ENCODE peak calls at places on chromosomes 11 and 22, in nine cellular contexts. One of them, this sample, is unnamed.

GRCh38 chr11:31915867-31916266 is 104.7 kb upstream of the PAX6 start:
- DNase-seq in anterior cingulate cortex: no peak
- DNase-seq in activated T-helper 9 cell treated with anti-CD3 and anti-CD28 coated beads, Interleukin-2, amount 50 U/mL, for 16 hours: no peak
- DNase-seq in germinal center: no peak
- DNase-seq in activated CD4-positive, alpha-beta T cell treated with anti-CD3 and anti-CD28 coated beads for 4 hours: no peak
- DNase-seq in dermis blood vessel endothelial cell: no peak
- DNase-seq in CD4-positive, CD25-positive, alpha-beta regulatory T cell: no peak
- DNase-seq in NCI-H510A treated with DMSO at 0.1 percent for 48 hours: no peak
- DNase-seq in stimulated activated CD8-positive, alpha-beta memory T cell treated with anti-CD3 and anti-CD28 coated beads, Interleukin-7, amount 100 ng/mL, for 1 hour: no peak
- DNase-seq in this sample: no peak

GRCh38 chr22:40224702-40225101 is 47.0 kb downstream of the TNRC6B start:
- DNase-seq in anterior cingulate cortex: no peak
- DNase-seq in activated T-helper 9 cell treated with anti-CD3 and anti-CD28 coated beads, Interleukin-2, amount 50 U/mL, for 16 hours: peak
- DNase-seq in germinal center: no peak
- DNase-seq in activated CD4-positive, alpha-beta T cell treated with anti-CD3 and anti-CD28 coated beads for 4 hours: peak
- DNase-seq in dermis blood vessel endothelial cell: no peak
- DNase-seq in CD4-positive, CD25-positive, alpha-beta regulatory T cell: no peak
- DNase-seq in NCI-H510A treated with DMSO at 0.1 percent for 48 hours: no peak
- DNase-seq in stimulated activated CD8-positive, alpha-beta memory T cell treated with anti-CD3 and anti-CD28 coated beads, Interleukin-7, amount 100 ng/mL, for 1 hour: no peak
- DNase-seq in this sample: no peak

GRCh38 chr22:25518000-25518663 is 46.3 kb upstream of the GRK3 start:
- DNase-seq in anterior cingulate cortex: no peak
- DNase-seq in activated T-helper 9 cell treated with anti-CD3 and anti-CD28 coated beads, Interleukin-2, amount 50 U/mL, for 16 hours: no peak
- DNase-seq in germinal center: no peak
- DNase-seq in activated CD4-positive, alpha-beta T cell treated with anti-CD3 and anti-CD28 coated beads for 4 hours: no peak
- DNase-seq in dermis blood vessel endothelial cell: no peak
- DNase-seq in CD4-positive, CD25-positive, alpha-beta regulatory T cell: no peak
- DNase-seq in NCI-H510A treated with DMSO at 0.1 percent for 48 hours: no peak
- DNase-seq in stimulated activated CD8-positive, alpha-beta memory T cell treated with anti-CD3 and anti-CD28 coated beads, Interleukin-7, amount 100 ng/mL, for 1 hour: no peak
- DNase-seq in this sample: no peak

GRCh38 chr11:76131585-76131984 is 74.7 kb downstream of the WNT11 start:
- DNase-seq in anterior cingulate cortex: no peak
- DNase-seq in activated T-helper 9 cell treated with anti-CD3 and anti-CD28 coated beads, Interleukin-2, amount 50 U/mL, for 16 hours: no peak
- DNase-seq in germinal center: no peak
- DNase-seq in activated CD4-positive, alpha-beta T cell treated with anti-CD3 and anti-CD28 coated beads for 4 hours: no peak
- DNase-seq in dermis blood vessel endothelial cell: no peak
- DNase-seq in CD4-positive, CD25-positive, alpha-beta regulatory T cell: no peak
- DNase-seq in NCI-H510A treated with DMSO at 0.1 percent for 48 hours: no peak
- DNase-seq in stimulated activated CD8-positive, alpha-beta memory T cell treated with anti-CD3 and anti-CD28 coated beads, Interleukin-7, amount 100 ng/mL, for 1 hour: no peak
- DNase-seq in this sample: no peak

GRCh38 chr11:3129181-3129590 is 35.9 kb downstream of the OSBPL5 start:
- DNase-seq in anterior cingulate cortex: no peak
- DNase-seq in activated T-helper 9 cell treated with anti-CD3 and anti-CD28 coated beads, Interleukin-2, amount 50 U/mL, for 16 hours: no peak
- DNase-seq in germinal center: no peak
- DNase-seq in activated CD4-positive, alpha-beta T cell treated with anti-CD3 and anti-CD28 coated beads for 4 hours: no peak
- DNase-seq in dermis blood vessel endothelial cell: no peak
- DNase-seq in CD4-positive, CD25-positive, alpha-beta regulatory T cell: no peak
- DNase-seq in NCI-H510A treated with DMSO at 0.1 percent for 48 hours: no peak
- DNase-seq in stimulated activated CD8-positive, alpha-beta memory T cell treated with anti-CD3 and anti-CD28 coated beads, Interleukin-7, amount 100 ng/mL, for 1 hour: no peak
- DNase-seq in this sample: no peak

GRCh38 chr11:114678125-114679036 is at the start of gene NXPE2:
- DNase-seq in anterior cingulate cortex: no peak
- DNase-seq in activated T-helper 9 cell treated with anti-CD3 and anti-CD28 coated beads, Interleukin-2, amount 50 U/mL, for 16 hours: no peak
- DNase-seq in germinal center: no peak
- DNase-seq in activated CD4-positive, alpha-beta T cell treated with anti-CD3 and anti-CD28 coated beads for 4 hours: no peak
- DNase-seq in dermis blood vessel endothelial cell: no peak
- DNase-seq in CD4-positive, CD25-positive, alpha-beta regulatory T cell: no peak
- DNase-seq in NCI-H510A treated with DMSO at 0.1 percent for 48 hours: no peak
- DNase-seq in stimulated activated CD8-positive, alpha-beta memory T cell treated with anti-CD3 and anti-CD28 coated beads, Interleukin-7, amount 100 ng/mL, for 1 hour: no peak
- DNase-seq in this sample: no peak

GRCh38 chr22:49749885-49750510 is 77.7 kb downstream of the BRD1 start:
- DNase-seq in anterior cingulate cortex: no peak
- DNase-seq in activated T-helper 9 cell treated with anti-CD3 and anti-CD28 coated beads, Interleukin-2, amount 50 U/mL, for 16 hours: no peak
- DNase-seq in germinal center: no peak
- DNase-seq in activated CD4-positive, alpha-beta T cell treated with anti-CD3 and anti-CD28 coated beads for 4 hours: no peak
- DNase-seq in dermis blood vessel endothelial cell: no peak
- DNase-seq in CD4-positive, CD25-positive, alpha-beta regulatory T cell: no peak
- DNase-seq in NCI-H510A treated with DMSO at 0.1 percent for 48 hours: no peak
- DNase-seq in stimulated activated CD8-positive, alpha-beta memory T cell treated with anti-CD3 and anti-CD28 coated beads, Interleukin-7, amount 100 ng/mL, for 1 hour: no peak
- DNase-seq in this sample: no peak

GRCh38 chr22:44182591-44183588 is 2.2 kb downstream of the PARVG start:
- DNase-seq in anterior cingulate cortex: no peak
- DNase-seq in activated T-helper 9 cell treated with anti-CD3 and anti-CD28 coated beads, Interleukin-2, amount 50 U/mL, for 16 hours: peak
- DNase-seq in germinal center: peak
- DNase-seq in activated CD4-positive, alpha-beta T cell treated with anti-CD3 and anti-CD28 coated beads for 4 hours: peak
- DNase-seq in dermis blood vessel endothelial cell: no peak
- DNase-seq in CD4-positive, CD25-positive, alpha-beta regulatory T cell: no peak
- DNase-seq in NCI-H510A treated with DMSO at 0.1 percent for 48 hours: no peak
- DNase-seq in stimulated activated CD8-positive, alpha-beta memory T cell treated with anti-CD3 and anti-CD28 coated beads, Interleukin-7, amount 100 ng/mL, for 1 hour: no peak
- DNase-seq in this sample: no peak

GRCh38 chr11:33698921-33699320 is 1.7 kb downstream of the C11orf91 start:
- DNase-seq in anterior cingulate cortex: no peak
- DNase-seq in activated T-helper 9 cell treated with anti-CD3 and anti-CD28 coated beads, Interleukin-2, amount 50 U/mL, for 16 hours: no peak
- DNase-seq in germinal center: no peak
- DNase-seq in activated CD4-positive, alpha-beta T cell treated with anti-CD3 and anti-CD28 coated beads for 4 hours: no peak
- DNase-seq in dermis blood vessel endothelial cell: no peak
- DNase-seq in CD4-positive, CD25-positive, alpha-beta regulatory T cell: no peak
- DNase-seq in NCI-H510A treated with DMSO at 0.1 percent for 48 hours: no peak
- DNase-seq in stimulated activated CD8-positive, alpha-beta memory T cell treated with anti-CD3 and anti-CD28 coated beads, Interleukin-7, amount 100 ng/mL, for 1 hour: no peak
- DNase-seq in this sample: no peak

GRCh38 chr11:121561240-121561639 is 108.5 kb upstream of the SORL1-AS1 start:
- DNase-seq in anterior cingulate cortex: no peak
- DNase-seq in activated T-helper 9 cell treated with anti-CD3 and anti-CD28 coated beads, Interleukin-2, amount 50 U/mL, for 16 hours: no peak
- DNase-seq in germinal center: no peak
- DNase-seq in activated CD4-positive, alpha-beta T cell treated with anti-CD3 and anti-CD28 coated beads for 4 hours: no peak
- DNase-seq in dermis blood vessel endothelial cell: no peak
- DNase-seq in CD4-positive, CD25-positive, alpha-beta regulatory T cell: no peak
- DNase-seq in NCI-H510A treated with DMSO at 0.1 percent for 48 hours: no peak
- DNase-seq in stimulated activated CD8-positive, alpha-beta memory T cell treated with anti-CD3 and anti-CD28 coated beads, Interleukin-7, amount 100 ng/mL, for 1 hour: no peak
- DNase-seq in this sample: no peak

GRCh38 chr11:88596786-88597185 is 259.2 kb upstream of the CTSC start:
- DNase-seq in anterior cingulate cortex: no peak
- DNase-seq in activated T-helper 9 cell treated with anti-CD3 and anti-CD28 coated beads, Interleukin-2, amount 50 U/mL, for 16 hours: no peak
- DNase-seq in germinal center: no peak
- DNase-seq in activated CD4-positive, alpha-beta T cell treated with anti-CD3 and anti-CD28 coated beads for 4 hours: no peak
- DNase-seq in dermis blood vessel endothelial cell: no peak
- DNase-seq in CD4-positive, CD25-positive, alpha-beta regulatory T cell: no peak
- DNase-seq in NCI-H510A treated with DMSO at 0.1 percent for 48 hours: no peak
- DNase-seq in stimulated activated CD8-positive, alpha-beta memory T cell treated with anti-CD3 and anti-CD28 coated beads, Interleukin-7, amount 100 ng/mL, for 1 hour: no peak
- DNase-seq in this sample: no peak

GRCh38 chr22:41290262-41291221 is 4.6 kb upstream of the RANGAP1 start:
- DNase-seq in anterior cingulate cortex: no peak
- DNase-seq in activated T-helper 9 cell treated with anti-CD3 and anti-CD28 coated beads, Interleukin-2, amount 50 U/mL, for 16 hours: no peak
- DNase-seq in germinal center: no peak
- DNase-seq in activated CD4-positive, alpha-beta T cell treated with anti-CD3 and anti-CD28 coated beads for 4 hours: no peak
- DNase-seq in dermis blood vessel endothelial cell: peak
- DNase-seq in CD4-positive, CD25-positive, alpha-beta regulatory T cell: no peak
- DNase-seq in NCI-H510A treated with DMSO at 0.1 percent for 48 hours: no peak
- DNase-seq in stimulated activated CD8-positive, alpha-beta memory T cell treated with anti-CD3 and anti-CD28 coated beads, Interleukin-7, amount 100 ng/mL, for 1 hour: no peak
- DNase-seq in this sample: no peak

GRCh38 chr11:85752201-85752889 is 58.6 kb downstream of the SYTL2 start:
- DNase-seq in anterior cingulate cortex: no peak
- DNase-seq in activated T-helper 9 cell treated with anti-CD3 and anti-CD28 coated beads, Interleukin-2, amount 50 U/mL, for 16 hours: no peak
- DNase-seq in germinal center: no peak
- DNase-seq in activated CD4-positive, alpha-beta T cell treated with anti-CD3 and anti-CD28 coated beads for 4 hours: peak
- DNase-seq in dermis blood vessel endothelial cell: no peak
- DNase-seq in CD4-positive, CD25-positive, alpha-beta regulatory T cell: peak
- DNase-seq in NCI-H510A treated with DMSO at 0.1 percent for 48 hours: no peak
- DNase-seq in stimulated activated CD8-positive, alpha-beta memory T cell treated with anti-CD3 and anti-CD28 coated beads, Interleukin-7, amount 100 ng/mL, for 1 hour: no peak
- DNase-seq in this sample: no peak

GRCh38 chr22:30572840-30573593 is 1.4 kb downstream of the GAL3ST1 start:
- DNase-seq in anterior cingulate cortex: peak
- DNase-seq in activated T-helper 9 cell treated with anti-CD3 and anti-CD28 coated beads, Interleukin-2, amount 50 U/mL, for 16 hours: no peak
- DNase-seq in germinal center: no peak
- DNase-seq in activated CD4-positive, alpha-beta T cell treated with anti-CD3 and anti-CD28 coated beads for 4 hours: no peak
- DNase-seq in dermis blood vessel endothelial cell: no peak
- DNase-seq in CD4-positive, CD25-positive, alpha-beta regulatory T cell: no peak
- DNase-seq in NCI-H510A treated with DMSO at 0.1 percent for 48 hours: no peak
- DNase-seq in stimulated activated CD8-positive, alpha-beta memory T cell treated with anti-CD3 and anti-CD28 coated beads, Interleukin-7, amount 100 ng/mL, for 1 hour: no peak
- DNase-seq in this sample: no peak

GRCh38 chr11:125315088-125315740 is 150.7 kb downstream of the PKNOX2 start:
- DNase-seq in anterior cingulate cortex: no peak
- DNase-seq in activated T-helper 9 cell treated with anti-CD3 and anti-CD28 coated beads, Interleukin-2, amount 50 U/mL, for 16 hours: no peak
- DNase-seq in germinal center: no peak
- DNase-seq in activated CD4-positive, alpha-beta T cell treated with anti-CD3 and anti-CD28 coated beads for 4 hours: no peak
- DNase-seq in dermis blood vessel endothelial cell: peak
- DNase-seq in CD4-positive, CD25-positive, alpha-beta regulatory T cell: no peak
- DNase-seq in NCI-H510A treated with DMSO at 0.1 percent for 48 hours: no peak
- DNase-seq in stimulated activated CD8-positive, alpha-beta memory T cell treated with anti-CD3 and anti-CD28 coated beads, Interleukin-7, amount 100 ng/mL, for 1 hour: no peak
- DNase-seq in this sample: peak

GRCh38 chr11:2886191-2886894 is 768 bp upstream of the CDKN1C start:
- DNase-seq in anterior cingulate cortex: peak
- DNase-seq in activated T-helper 9 cell treated with anti-CD3 and anti-CD28 coated beads, Interleukin-2, amount 50 U/mL, for 16 hours: no peak
- DNase-seq in germinal center: no peak
- DNase-seq in activated CD4-positive, alpha-beta T cell treated with anti-CD3 and anti-CD28 coated beads for 4 hours: no peak
- DNase-seq in dermis blood vessel endothelial cell: peak
- DNase-seq in CD4-positive, CD25-positive, alpha-beta regulatory T cell: no peak
- DNase-seq in NCI-H510A treated with DMSO at 0.1 percent for 48 hours: no peak
- DNase-seq in stimulated activated CD8-positive, alpha-beta memory T cell treated with anti-CD3 and anti-CD28 coated beads, Interleukin-7, amount 100 ng/mL, for 1 hour: no peak
- DNase-seq in this sample: peak

GRCh38 chr11:119729581-119730346 is 764 bp upstream of the NECTIN1 start:
- DNase-seq in anterior cingulate cortex: peak
- DNase-seq in activated T-helper 9 cell treated with anti-CD3 and anti-CD28 coated beads, Interleukin-2, amount 50 U/mL, for 16 hours: no peak
- DNase-seq in germinal center: no peak
- DNase-seq in activated CD4-positive, alpha-beta T cell treated with anti-CD3 and anti-CD28 coated beads for 4 hours: no peak
- DNase-seq in dermis blood vessel endothelial cell: peak
- DNase-seq in CD4-positive, CD25-positive, alpha-beta regulatory T cell: no peak
- DNase-seq in NCI-H510A treated with DMSO at 0.1 percent for 48 hours: no peak
- DNase-seq in stimulated activated CD8-positive, alpha-beta memory T cell treated with anti-CD3 and anti-CD28 coated beads, Interleukin-7, amount 100 ng/mL, for 1 hour: no peak
- DNase-seq in this sample: no peak

GRCh38 chr11:94526645-94527438 is 14.6 kb downstream of the C11orf97 start:
- DNase-seq in anterior cingulate cortex: no peak
- DNase-seq in activated T-helper 9 cell treated with anti-CD3 and anti-CD28 coated beads, Interleukin-2, amount 50 U/mL, for 16 hours: no peak
- DNase-seq in germinal center: no peak
- DNase-seq in activated CD4-positive, alpha-beta T cell treated with anti-CD3 and anti-CD28 coated beads for 4 hours: no peak
- DNase-seq in dermis blood vessel endothelial cell: no peak
- DNase-seq in CD4-positive, CD25-positive, alpha-beta regulatory T cell: no peak
- DNase-seq in NCI-H510A treated with DMSO at 0.1 percent for 48 hours: no peak
- DNase-seq in stimulated activated CD8-positive, alpha-beta memory T cell treated with anti-CD3 and anti-CD28 coated beads, Interleukin-7, amount 100 ng/mL, for 1 hour: no peak
- DNase-seq in this sample: no peak

GRCh38 chr11:45180888-45181594 is 34.6 kb downstream of the PRDM11 start:
- DNase-seq in anterior cingulate cortex: no peak
- DNase-seq in activated T-helper 9 cell treated with anti-CD3 and anti-CD28 coated beads, Interleukin-2, amount 50 U/mL, for 16 hours: no peak
- DNase-seq in germinal center: peak
- DNase-seq in activated CD4-positive, alpha-beta T cell treated with anti-CD3 and anti-CD28 coated beads for 4 hours: peak
- DNase-seq in dermis blood vessel endothelial cell: peak
- DNase-seq in CD4-positive, CD25-positive, alpha-beta regulatory T cell: no peak
- DNase-seq in NCI-H510A treated with DMSO at 0.1 percent for 48 hours: no peak
- DNase-seq in stimulated activated CD8-positive, alpha-beta memory T cell treated with anti-CD3 and anti-CD28 coated beads, Interleukin-7, amount 100 ng/mL, for 1 hour: peak
- DNase-seq in this sample: no peak

This sample was measured in RPMI8226.